ENCODE peak calls at places on chromosome 3, in seven cellular contexts. O, U, Y, B, V, G and R are unnamed samples.

GRCh38 chr3:38658886-38659285 is 9.4 kb upstream of the SCN5A start:
- DNase-seq in V (no peak), U (peak; percentile 32), O (no peak), Y (no peak), B (no peak), G (peak; percentile 62), R (no peak)

GRCh38 chr3:105365536-105366301 is 990 bp upstream of the ALCAM start:
- DNase-seq in G (no peak), B (no peak), U (peak; percentile 63), Y (no peak), V (peak; percentile 70), O (no peak), R (peak; percentile 24)

GRCh38 chr3:64354956-64355355 is 129.7 kb upstream of the PRICKLE2 start:
- DNase-seq in G (peak; percentile 87), V (no peak), Y (no peak), O (no peak), U (no peak), B (no peak), R (no peak)

GRCh38 chr3:9600597-9600996 is 47.0 kb upstream of the LHFPL4 start:
- DNase-seq in O (no peak), B (no peak), U (no peak), G (no peak), Y (peak; percentile 67), V (no peak), R (peak; percentile 74)

GRCh38 chr3:126959144-126959920 is 23.6 kb upstream of the PLXNA1 start:
- DNase-seq in G (no peak), O (no peak), V (no peak), U (peak; percentile 42), Y (no peak), B (no peak), R (no peak)

GRCh38 chr3:112043621-112044201 is 9.2 kb downstream of the TMPRSS7 start:
- DNase-seq in O (peak; percentile 65), U (no peak), G (no peak), Y (peak; percentile 26), V (no peak), B (peak; percentile 5), R (peak; percentile 42)

GRCh38 chr3:102195198-102195948 is 239.4 kb upstream of the ZPLD1 start:
- DNase-seq in B (no peak), U (no peak), Y (peak; percentile 32), O (no peak), G (no peak), V (no peak), R (peak; percentile 45)

GRCh38 chr3:36303286-36303685 is 77.0 kb upstream of the STAC start:
- DNase-seq in U (no peak), Y (no peak), B (no peak), V (no peak), O (no peak), G (no peak), R (no peak)

GRCh38 chr3:123129052-123129451 is 62.2 kb downstream of the PDIA5 start:
- DNase-seq in G (no peak), O (no peak), U (no peak), B (no peak), V (no peak), Y (no peak), R (no peak)

GRCh38 chr3:194218646-194219453 is 82.9 kb downstream of the HES1 start:
- DNase-seq in G (no peak), B (no peak), Y (no peak), U (no peak), O (no peak), V (no peak), R (no peak)

GRCh38 chr3:130759692-130760338 is 13.2 kb upstream of the PIK3R4 start:
- DNase-seq in U (no peak), Y (peak; percentile 60), G (no peak), B (no peak), V (no peak), O (peak; percentile 8), R (peak; percentile 62)

GRCh38 chr3:186108106-186108940 is 566 bp downstream of the ETV5 start:
- DNase-seq in G (no peak), O (peak; percentile 69), U (peak; percentile 72), B (no peak), V (peak; percentile 82), Y (no peak), R (no peak)

GRCh38 chr3:141575879-141576743 is 89.3 kb downstream of the RASA2 start:
- DNase-seq in O (no peak), G (no peak), V (no peak), Y (no peak), U (no peak), B (no peak), R (no peak)

GRCh38 chr3:145882416-145882815 is 278.6 kb downstream of the PLOD2 start:
- DNase-seq in Y (no peak), U (no peak), B (no peak), G (no peak), V (no peak), O (no peak), R (peak; percentile 47)

GRCh38 chr3:48186993-48187578 is 1.1 kb downstream of the CDC25A start:
- DNase-seq in G (no peak), U (no peak), V (no peak), O (no peak), Y (no peak), B (no peak), R (no peak)

GRCh38 chr3:123670743-123671142 is 85.9 kb upstream of the HACD2 start:
- DNase-seq in V (no peak), Y (no peak), B (no peak), O (no peak), G (no peak), U (no peak), R (no peak)

GRCh38 chr3:54056521-54056920 is 65.8 kb upstream of the CACNA2D3 start:
- DNase-seq in V (no peak), U (no peak), B (no peak), Y (no peak), O (no peak), G (no peak), R (no peak)

GRCh38 chr3:29605845-29606244 is 325.0 kb downstream of the RBMS3 start:
- DNase-seq in U (no peak), B (no peak), V (no peak), Y (no peak), G (no peak), O (no peak), R (no peak)

GRCh38 chr3:152638707-152639450 is 196.1 kb upstream of the P2RY1 start:
- DNase-seq in G (no peak), U (peak; percentile 81), B (no peak), O (no peak), Y (no peak), V (no peak), R (no peak)

GRCh38 chr3:47799733-47800132 is 3.2 kb upstream of the DHX30 start:
- DNase-seq in B (no peak), Y (no peak), G (no peak), U (no peak), V (no peak), O (no peak), R (no peak)

GRCh38 chr3:116018651-116019050 is 395.3 kb downstream of the GAP43 start:
- DNase-seq in V (no peak), G (no peak), O (no peak), Y (no peak), U (no peak), B (no peak), R (no peak)

GRCh38 chr3:151276038-151277027 is 2.0 kb downstream of the P2RY14 start:
- DNase-seq in G (no peak), O (no peak), U (no peak), V (no peak), Y (no peak), B (no peak), R (no peak)

GRCh38 chr3:183826448-183826847 is 1.1 kb upstream of the MAP6D1 start:
- DNase-seq in B (no peak), U (no peak), G (no peak), O (no peak), Y (no peak), V (peak; percentile 77), R (no peak)

GRCh38 chr3:70863049-70863448 is 550.6 kb upstream of the MDFIC2 start:
- DNase-seq in V (no peak), B (no peak), G (no peak), O (no peak), U (no peak), Y (no peak), R (no peak)
- TF ChIP-seq EP300 in V (no peak), B (no peak), G (no peak), O (no peak), U (no peak), Y (no peak), R (no peak)

GRCh38 chr3:51942603-51943450 is 664 bp downstream of the PARP3 start:
- DNase-seq in Y (peak; percentile 73), V (peak; percentile 79), G (no peak), U (peak; percentile 81), O (peak; percentile 66), B (no peak), R (peak; percentile 67)
- TF ChIP-seq POLR2A in Y (peak; percentile 60), V (no peak), G (no peak), U (no peak), O (no peak), B (no peak), R (no peak)

GRCh38 chr3:61268659-61269058 is 17.4 kb upstream of the FHIT start:
- DNase-seq in U (no peak), G (no peak), O (no peak), V (no peak), Y (no peak), B (no peak), R (no peak)
- TF ChIP-seq POLR2AphosphoS5 in U (no peak), G (no peak), O (no peak), V (no peak), Y (no peak), B (no peak), R (no peak)

DNA sequence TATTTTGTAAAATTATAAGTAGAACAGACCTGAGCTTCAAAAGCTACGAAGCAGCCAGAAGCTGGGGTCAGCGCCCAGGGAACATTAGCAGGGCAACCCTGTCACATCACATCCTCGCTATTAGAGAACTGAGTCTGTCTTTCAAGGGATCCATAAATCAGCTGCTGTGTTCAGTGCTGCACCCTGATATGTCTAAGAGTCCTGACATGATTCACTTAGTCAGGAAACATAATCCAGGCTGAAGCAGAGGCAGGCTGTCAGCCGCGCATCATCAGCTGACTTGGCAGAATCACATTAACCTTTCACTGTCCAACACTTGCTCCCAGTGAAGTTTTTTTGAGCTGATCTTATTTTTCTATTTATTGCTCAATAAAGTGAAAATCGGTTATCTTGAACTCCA is 23.5 kb downstream of the MYH15 start:
- DNase-seq in B (no peak), U (no peak), V (no peak), O (no peak), G (no peak), Y (no peak), R (no peak)
- TF ChIP-seq EP300 in B (no peak), U (no peak), V (no peak), O (no peak), G (no peak), Y (no peak), R (no peak)